ENCODE peak calls at places on chromosomes 5 and 9, in six cellular contexts. N is lower leg skin, G is neural crest cell, E is dorsolateral prefrontal cortex, T is mammary epithelial cell, C is HFFc6. J is an unnamed sample.

GRCh38 chr5:133708451-133708850 is 96.1 kb upstream of the FSTL4 start:
- DNase-seq in N (no peak), G (no peak), E (no peak), T (no peak), C (no peak), J (no peak)

GRCh38 chr5:111854196-111854595 is 97.2 kb upstream of the NREP start:
- DNase-seq in N (no peak), G (no peak), E (no peak), T (no peak), C (no peak), J (no peak)

GRCh38 chr5:42666821-42667325 is 89.7 kb upstream of the CCDC152 start:
- DNase-seq in N (no peak), G (no peak), E (no peak), T (no peak), C (no peak), J (no peak)

GRCh38 chr5:72015103-72015548 is 92.1 kb upstream of the MAP1B start:
- DNase-seq in N (no peak), G (no peak), E (peak), T (peak), C (peak), J (peak)

GRCh38 chr9:77816641-77817341 is 168.7 kb upstream of the GNA14 start:
- DNase-seq in N (no peak), G (no peak), E (no peak), T (no peak), C (no peak), J (no peak)

GRCh38 chr9:90975666-90976538 is 174.3 kb downstream of the SYK start:
- DNase-seq in N (no peak), G (no peak), E (no peak), T (no peak), C (no peak), J (no peak)

GRCh38 chr5:173493846-173494245 is 122.6 kb downstream of the BOD1 start:
- DNase-seq in N (no peak), G (no peak), E (no peak), T (no peak), C (no peak), J (no peak)

GRCh38 chr5:78600656-78601452 is 47.7 kb downstream of the LHFPL2 start:
- DNase-seq in N (no peak), G (no peak), E (no peak), T (no peak), C (peak), J (no peak)

GRCh38 chr9:20526500-20527319 is 95.6 kb downstream of the MLLT3 start:
- DNase-seq in N (no peak), G (no peak), E (no peak), T (no peak), C (peak), J (no peak)

GRCh38 chr9:4994166-4994890 is 9.3 kb downstream of the JAK2 start:
- DNase-seq in N (no peak), G (no peak), E (no peak), T (no peak), C (no peak), J (no peak)

GRCh38 chr5:173240091-173241050 is 5.4 kb upstream of the NKX2-5 start:
- DNase-seq in N (no peak), G (no peak), E (no peak), T (peak), C (no peak), J (no peak)

GRCh38 chr9:136902259-136902821 is 16.0 kb downstream of the TRAF2 start:
- DNase-seq in N (peak), G (no peak), E (no peak), T (peak), C (no peak), J (peak)

GRCh38 chr5:93280518-93280917 is 300.5 kb downstream of the NR2F1-AS1 start:
- DNase-seq in N (no peak), G (no peak), E (no peak), T (no peak), C (no peak), J (no peak)

GRCh38 chr9:34163439-34163838 is 15.4 kb upstream of the UBAP1 start:
- DNase-seq in N (no peak), G (no peak), E (no peak), T (peak), C (peak), J (peak)

GRCh38 chr5:81768960-81769452 is 18.1 kb upstream of the SSBP2 start:
- DNase-seq in N (no peak), G (no peak), E (no peak), T (peak), C (peak), J (peak)

GRCh38 chr9:110058304-110058953 is 149.5 kb downstream of the C9orf152 start:
- DNase-seq in N (no peak), G (peak), E (peak), T (peak), C (peak), J (peak)

GRCh38 chr9:97474373-97474925 is 27.0 kb upstream of the TMOD1 start:
- DNase-seq in N (no peak), G (no peak), E (no peak), T (no peak), C (peak), J (no peak)

GRCh38 chr5:59034498-59035186 is 451.8 kb downstream of the RAB3C start:
- DNase-seq in N (no peak), G (no peak), E (no peak), T (no peak), C (peak), J (peak)

GRCh38 chr9:86944974-86945867 is 2.1 kb downstream of the GAS1 start:
- DNase-seq in N (no peak), G (peak), E (no peak), T (peak), C (no peak), J (no peak)

GRCh38 chr9:89460551-89460950 is 37.4 kb downstream of the SEMA4D start:
- DNase-seq in N (no peak), G (no peak), E (no peak), T (no peak), C (no peak), J (no peak)

GRCh38 chr9:123678878-123679329 is 251.0 kb downstream of the DENND1A start:
- DNase-seq in N (no peak), G (no peak), E (no peak), T (no peak), C (no peak), J (no peak)

GRCh38 chr9:22120595-22120994 is 111.5 kb upstream of the CDKN2B start:
- DNase-seq in N (no peak), G (no peak), E (no peak), T (no peak), C (no peak), J (no peak)

GRCh38 chr5:74851684-74852353 is 14.4 kb downstream of the FAM169A start:
- DNase-seq in N (no peak), G (no peak), E (no peak), T (peak), C (peak), J (peak)

GRCh38 chr9:111179577-111179976 is 141.3 kb upstream of the LPAR1 start:
- DNase-seq in N (no peak), G (no peak), E (no peak), T (no peak), C (no peak), J (no peak)

GRCh38 chr5:102762095-102762534 is 7.0 kb downstream of the PAM start:
- DNase-seq in N (no peak), G (no peak), E (no peak), T (peak), C (peak), J (peak)

GRCh38 chr5:45399041-45399440 is 297.1 kb downstream of the HCN1 start:
- DNase-seq in N (no peak), G (no peak), E (no peak), T (no peak), C (no peak), J (no peak)

GRCh38 chr9:79611091-79611614 is 39.4 kb downstream of the TLE4 start:
- DNase-seq in N (no peak), G (no peak), E (no peak), T (peak), C (peak), J (no peak)

GRCh38 chr9:26228273-26228672 is 550.0 kb upstream of the TUSC1 start:
- DNase-seq in N (no peak), G (no peak), E (no peak), T (no peak), C (no peak), J (no peak)

GRCh38 chr9:90034071-90034470 is 429.3 kb downstream of the GADD45G start:
- DNase-seq in N (no peak), G (no peak), E (no peak), T (no peak), C (no peak), J (no peak)

GRCh38 chr5:67355135-67355729 is 158.6 kb upstream of the CD180 start:
- DNase-seq in N (no peak), G (no peak), E (no peak), T (no peak), C (no peak), J (no peak)

GRCh38 chr9:129888085-129888808 is 53.0 kb downstream of the USP20 start:
- DNase-seq in N (no peak), G (no peak), E (no peak), T (no peak), C (no peak), J (no peak)

DNA sequence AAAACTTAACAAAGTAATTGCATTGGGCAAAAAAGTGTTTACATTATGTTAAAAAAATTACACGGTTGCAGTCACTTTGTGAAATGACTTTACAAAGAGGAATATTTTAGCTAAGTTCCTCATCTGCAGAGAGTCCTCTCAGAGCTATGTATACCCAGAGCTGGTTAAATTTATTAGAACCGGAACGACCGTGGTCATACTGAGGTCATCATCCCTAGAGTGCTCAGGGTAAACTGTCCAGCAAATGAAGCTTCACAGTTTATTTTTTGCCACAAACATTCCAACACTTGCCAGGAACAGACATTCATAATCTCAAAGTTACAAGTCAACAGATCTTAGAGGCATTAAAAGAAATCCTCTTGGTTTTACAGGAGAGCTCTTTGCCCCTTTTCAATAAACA is 902 bp downstream of the ROPN1L start:
- DNase-seq in N (no peak), G (no peak), E (no peak), T (no peak), C (peak), J (no peak)
- TF ChIP-seq CTCF in N (no peak), G (no peak), E (no peak), T (no peak), C (no peak), J (no peak)

DNA sequence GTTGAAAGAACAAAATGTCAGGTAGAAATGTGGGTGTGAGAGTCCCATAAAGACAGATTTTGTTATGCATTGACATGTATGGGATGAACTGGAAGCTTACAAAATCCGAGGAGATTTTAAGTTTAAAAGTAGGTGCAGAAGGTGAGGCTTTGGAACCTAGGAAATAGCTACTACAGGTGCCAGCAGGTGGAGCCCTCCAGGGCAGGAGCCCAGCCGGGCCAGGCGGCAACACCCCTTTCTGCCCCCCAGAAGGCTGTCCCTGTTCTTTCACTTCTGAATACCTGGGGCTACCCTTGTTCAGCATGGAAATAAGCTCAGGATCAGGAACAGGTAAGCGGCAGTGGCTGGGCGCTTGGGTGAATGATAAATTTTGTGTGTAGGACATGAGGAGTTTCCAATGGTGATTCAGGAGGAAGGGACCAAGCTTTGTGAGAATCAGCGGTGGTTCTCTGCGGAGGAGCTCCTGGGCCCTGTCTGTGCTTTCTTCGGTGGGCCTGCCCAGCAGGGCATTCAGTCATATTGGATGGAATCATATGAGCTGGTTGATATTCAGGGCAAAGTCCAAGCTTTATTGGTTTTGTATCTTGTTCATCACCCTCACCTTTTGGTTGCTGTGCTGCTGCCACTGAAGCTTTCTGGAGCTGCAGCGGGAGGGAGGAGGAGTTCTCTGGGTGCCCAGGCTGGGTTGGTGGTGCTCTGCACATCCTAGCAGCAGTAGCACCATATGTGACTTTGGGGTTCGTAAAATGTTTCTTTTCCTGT is 12.3 kb downstream of the PCBD2 start:
- DNase-seq in N (no peak), G (no peak), E (no peak), T (no peak), C (no peak), J (peak)
- TF ChIP-seq CTCF in N (no peak), G (peak), E (no peak), T (peak), C (peak), J (peak)

DNA sequence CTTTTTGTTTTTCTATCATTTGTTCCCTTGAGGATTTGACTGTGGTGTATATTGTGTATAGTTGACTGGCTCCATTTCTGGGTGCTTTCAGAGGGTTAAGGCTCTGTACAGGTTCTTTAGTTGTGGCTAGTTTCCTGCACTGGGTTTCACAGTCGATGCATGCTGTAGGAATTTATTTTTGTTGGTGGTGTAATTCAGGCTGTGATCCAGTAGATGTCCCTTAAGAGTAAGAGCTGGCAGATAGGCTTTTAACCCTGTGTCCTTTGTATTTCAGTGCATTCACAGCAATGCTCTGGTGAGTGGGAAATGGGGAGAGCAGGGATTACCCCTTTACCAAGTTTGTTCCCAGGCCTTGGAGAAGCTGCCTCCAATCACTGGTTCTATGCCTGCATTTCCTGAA is 112.9 kb downstream of the SPATA31D1 start:
- DNase-seq in N (no peak), G (no peak), E (no peak), T (no peak), C (no peak), J (no peak)
- TF ChIP-seq CTCF in N (no peak), G (peak), E (no peak), T (peak), C (no peak), J (no peak)

DNA sequence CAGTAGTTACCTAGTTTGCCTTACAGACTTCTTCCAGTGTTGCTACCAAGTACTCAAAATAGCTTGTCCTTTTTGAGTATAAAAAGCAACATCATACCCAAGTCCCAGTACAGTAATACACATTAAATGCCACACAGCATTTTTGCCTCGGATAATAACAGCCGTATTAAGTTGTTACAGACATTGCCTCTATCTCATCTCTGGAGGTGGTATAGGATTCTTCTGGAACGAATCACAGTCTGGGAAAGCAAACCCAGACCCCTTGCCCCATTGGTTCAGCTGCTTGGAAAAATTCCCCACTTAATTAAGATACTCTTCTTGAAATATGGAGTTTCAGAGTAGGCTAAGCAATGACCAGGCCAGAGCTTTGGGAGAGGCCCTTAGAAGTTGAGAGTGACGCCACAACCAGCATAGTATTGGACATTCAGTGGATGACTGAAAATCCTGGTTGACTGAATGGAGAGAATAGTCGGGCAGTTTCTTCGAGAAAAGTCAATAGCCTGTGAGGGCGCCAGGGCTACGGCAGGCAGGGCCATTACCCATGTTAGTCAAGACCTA is 252.3 kb downstream of the SLIT3 start:
- DNase-seq in N (no peak), G (no peak), E (no peak), T (no peak), C (no peak), J (no peak)
- TF ChIP-seq CTCF in N (no peak), G (no peak), E (no peak), T (no peak), C (no peak), J (no peak)

GRCh38 chr5:64229163-64229774 is 63.6 kb downstream of the RNF180 start:
- DNase-seq in N (no peak), G (no peak), E (no peak), T (peak), C (peak), J (peak)
- TF ChIP-seq CTCF in N (no peak), G (peak), E (peak), T (peak), C (peak), J (peak)

GRCh38 chr5:171850354-171850947 is 64.8 kb downstream of the SMIM23 start:
- DNase-seq in N (no peak), G (no peak), E (no peak), T (no peak), C (no peak), J (peak)
- TF ChIP-seq CTCF in N (no peak), G (peak), E (peak), T (peak), C (peak), J (no peak)

DNA sequence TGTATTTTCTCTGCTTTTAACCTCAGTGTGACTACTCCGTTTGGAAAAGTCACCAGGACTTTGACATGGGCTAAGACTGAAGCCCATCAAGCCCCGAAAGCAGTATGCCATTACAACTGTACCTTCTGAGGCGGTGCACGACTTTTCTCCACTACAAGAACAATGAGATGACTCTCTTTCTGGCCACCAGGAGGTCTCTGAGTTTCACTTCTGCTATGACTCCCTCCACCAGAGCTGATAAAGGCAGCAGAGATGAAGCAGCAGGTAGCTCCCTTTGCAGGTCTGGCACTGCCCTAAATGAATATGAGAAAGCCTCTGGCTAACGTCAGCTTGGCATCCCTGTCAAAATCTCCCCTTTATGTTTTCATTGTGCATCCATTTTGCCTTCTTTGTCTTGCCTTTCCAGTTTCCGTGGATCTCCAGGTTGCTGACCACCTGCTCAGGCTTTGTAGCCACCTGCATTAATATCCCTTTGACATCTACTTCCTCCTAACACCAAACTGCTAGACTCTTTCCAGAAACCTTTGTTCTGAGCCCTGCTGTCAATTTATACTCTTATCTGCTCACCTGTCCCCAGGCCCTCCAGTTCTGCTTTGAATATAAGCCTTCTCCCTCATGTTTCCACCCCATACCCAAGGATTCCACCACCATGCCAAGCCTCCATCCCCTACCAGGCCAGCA is 221.7 kb downstream of the ZNF608 start:
- DNase-seq in N (no peak), G (no peak), E (no peak), T (no peak), C (no peak), J (no peak)
- TF ChIP-seq CTCF in N (no peak), G (no peak), E (no peak), T (no peak), C (no peak), J (no peak)